ENCODE peak calls at places on chromosomes 16 and 17, in eight cellular contexts. L is RWPE1; S is NCI-H774; Y is activated T-helper 1 cell treated with anti-CD3 and anti-CD28 coated beads, Interleukin-12 subunit alpha, Interleukin-12 subunit beta, Interleukin-2, Interleukin-4 antibody, amounts not matched to agents 30 ng/mL and 10 ng/mL and 1 ng/mL, durations not matched to agents 14 hours and 24 hours and 36 hours; F is spleen; G is AG09319; X is left cardiac atrium; B is fibroblast of villous mesenchyme. Z is an unnamed sample.
A peak's percentile ranks its signal among the peaks of the same experiment; 100 is the strongest.

GRCh38 chr17:9465216-9465921 is 110.3 kb downstream of the STX8 start:
- DNase-seq in L (peak; percentile 28), S (no peak), Y (no peak), F (no peak), G (peak; percentile 45), X (no peak), B (peak; percentile 62), Z (no peak)

GRCh38 chr17:77948690-77949114 is 9.8 kb upstream of the TNRC6C start:
- DNase-seq in L (peak; percentile 35), S (peak; percentile 9), Y (no peak), F (no peak), G (no peak), X (no peak), B (peak; percentile 56), Z (no peak)

GRCh38 chr16:79388396-79388795 is 212.1 kb downstream of the MAF start:
- DNase-seq in L (no peak), S (no peak), Y (no peak), F (no peak), G (no peak), X (no peak), B (no peak), Z (no peak)

GRCh38 chr17:34090593-34090992 is 164.5 kb upstream of the CCL2 start:
- DNase-seq in L (no peak), S (no peak), Y (no peak), F (no peak), G (no peak), X (no peak), B (no peak), Z (no peak)

GRCh38 chr17:36532435-36532975 is 2.2 kb downstream of the MYO19 start:
- DNase-seq in L (no peak), S (no peak), Y (no peak), F (no peak), G (no peak), X (no peak), B (no peak), Z (no peak)

GRCh38 chr17:2343421-2343820 is 6.1 kb downstream of the SGSM2 start:
- DNase-seq in L (no peak), S (no peak), Y (no peak), F (no peak), G (no peak), X (no peak), B (no peak), Z (no peak)

GRCh38 chr16:9261376-9261775 is 169.9 kb downstream of the HAPSTR1 start:
- DNase-seq in L (no peak), S (no peak), Y (no peak), F (no peak), G (no peak), X (no peak), B (no peak), Z (no peak)

GRCh38 chr17:79305831-79306687 is 231.4 kb downstream of the ENGASE start:
- DNase-seq in L (no peak), S (no peak), Y (no peak), F (peak; percentile 83), G (no peak), X (peak; percentile 35), B (peak; percentile 6), Z (no peak)

GRCh38 chr16:79932564-79932963 is 332.0 kb upstream of the MAF start:
- DNase-seq in L (peak; percentile 9), S (no peak), Y (no peak), F (no peak), G (no peak), X (no peak), B (no peak), Z (no peak)

GRCh38 chr17:42675984-42676423 is 790 bp downstream of the PLEKHH3 start:
- DNase-seq in L (no peak), S (peak; percentile 38), Y (no peak), F (peak; percentile 87), G (no peak), X (peak; percentile 72), B (peak; percentile 52), Z (no peak)

GRCh38 chr17:65523853-65524664 is 37.4 kb downstream of the AXIN2 start:
- DNase-seq in L (no peak), S (no peak), Y (no peak), F (peak; percentile 63), G (no peak), X (no peak), B (peak; percentile 10), Z (no peak)

GRCh38 chr16:55271945-55272513 is 52.0 kb upstream of the IRX6 start:
- DNase-seq in L (no peak), S (no peak), Y (no peak), F (no peak), G (no peak), X (no peak), B (no peak), Z (no peak)

GRCh38 chr16:27225536-27226360 is 22.4 kb downstream of the KDM8 start:
- DNase-seq in L (no peak), S (peak; percentile 26), Y (no peak), F (peak; percentile 70), G (no peak), X (peak; percentile 29), B (no peak), Z (no peak)

GRCh38 chr16:81703177-81704155 is 75.6 kb upstream of the PLCG2 start:
- DNase-seq in L (peak; percentile 42), S (no peak), Y (no peak), F (peak; percentile 46), G (peak; percentile 71), X (no peak), B (peak; percentile 88), Z (no peak)

GRCh38 chr17:11742891-11743290 is 144.6 kb downstream of the DNAH9 start:
- DNase-seq in L (no peak), S (no peak), Y (no peak), F (no peak), G (no peak), X (no peak), B (no peak), Z (no peak)

GRCh38 chr17:81090361-81091133 is 55.6 kb downstream of the BAIAP2 start:
- DNase-seq in L (peak; percentile 81), S (peak; percentile 7), Y (no peak), F (peak; percentile 83), G (no peak), X (peak; percentile 70), B (peak; percentile 87), Z (no peak)

GRCh38 chr17:75502746-75503329 is 12.5 kb downstream of the CASKIN2 start:
- DNase-seq in L (no peak), S (no peak), Y (no peak), F (no peak), G (no peak), X (no peak), B (no peak), Z (no peak)

GRCh38 chr17:40485851-40486512 is 15.4 kb downstream of the TNS4 start:
- DNase-seq in L (peak; percentile 84), S (no peak), Y (no peak), F (no peak), G (peak; percentile 94), X (peak; percentile 57), B (peak; percentile 99), Z (no peak)

GRCh38 chr16:27337024-27337423 is 23.2 kb downstream of the IL4R start:
- DNase-seq in L (no peak), S (no peak), Y (no peak), F (no peak), G (no peak), X (no peak), B (no peak), Z (no peak)

GRCh38 chr17:39662551-39663339 is 2.4 kb upstream of the TCAP start:
- DNase-seq in L (no peak), S (no peak), Y (no peak), F (peak; percentile 74), G (no peak), X (no peak), B (no peak), Z (no peak)

GRCh38 chr16:67552476-67552875 is 9.8 kb upstream of the CTCF start:
- DNase-seq in L (no peak), S (no peak), Y (no peak), F (peak; percentile 73), G (no peak), X (no peak), B (no peak), Z (no peak)

GRCh38 chr16:84039696-84040095 is 2.9 kb downstream of the SLC38A8 start:
- DNase-seq in L (no peak), S (no peak), Y (no peak), F (no peak), G (no peak), X (no peak), B (no peak), Z (no peak)

GRCh38 chr17:14301279-14301760 is 439 bp downstream of the HS3ST3B1 start:
- DNase-seq in L (no peak), S (no peak), Y (peak; percentile 25), F (no peak), G (no peak), X (no peak), B (no peak), Z (peak; percentile 69)